ENCODE peak calls at places on chromosomes 3 and 15, in nine cellular contexts. M is adrenal gland; A is CD8-positive, alpha-beta memory T cell; E is right cardiac atrium; H is OCI-LY7; X is tibial nerve; V is H1; P is MM.1S; Z is A549. J is an unnamed sample. For H3K4me1, the result is how much of the 10 kb centered on the place peaks cover.

GRCh38 chr3:170603770-170604510 is 18.1 kb upstream of the SLC7A14 start:
- DNase-seq in M (no peak), A (no peak), E (no peak), H (no peak), X (no peak), V (no peak), P (no peak), Z (no peak), J (no peak)

GRCh38 chr3:132703733-132704132 is 18.5 kb downstream of the NPHP3 start:
- DNase-seq in M (no peak), A (no peak), E (no peak), H (no peak), X (no peak), V (no peak), P (no peak), Z (no peak), J (no peak)

GRCh38 chr3:114445233-114445632 is 151.4 kb downstream of the TIGIT start:
- DNase-seq in M (no peak), A (no peak), E (no peak), H (no peak), X (no peak), V (no peak), P (no peak), Z (no peak), J (no peak)

GRCh38 chr3:44206862-44207652 is 34.6 kb upstream of the TOPAZ1 start:
- DNase-seq in M (no peak), A (no peak), E (no peak), H (no peak), X (no peak), V (no peak), P (no peak), Z (no peak), J (no peak)

GRCh38 chr3:110811050-110811449 is 260.6 kb upstream of the NECTIN3 start:
- DNase-seq in M (no peak), A (no peak), E (no peak), H (no peak), X (no peak), V (no peak), P (no peak), Z (no peak), J (no peak)

GRCh38 chr3:46478341-46478740 is 13.6 kb upstream of the LTF start:
- DNase-seq in M (no peak), A (no peak), E (no peak), H (no peak), X (no peak), V (no peak), P (no peak), Z (no peak), J (peak)

GRCh38 chr3:143427626-143428025 is 308.1 kb downstream of the CHST2 start:
- DNase-seq in M (no peak), A (no peak), E (no peak), H (no peak), X (no peak), V (no peak), P (peak), Z (no peak), J (no peak)

GRCh38 chr15:48968066-48968465 is 4.3 kb upstream of the SHC4 start:
- DNase-seq in M (no peak), A (no peak), E (no peak), H (no peak), X (no peak), V (no peak), P (no peak), Z (no peak), J (no peak)

GRCh38 chr15:99073008-99073714 is 31.7 kb upstream of the SYNM start:
- DNase-seq in M (no peak), A (no peak), E (no peak), H (no peak), X (no peak), V (no peak), P (no peak), Z (no peak), J (no peak)

GRCh38 chr3:125331243-125331642 is 43.9 kb downstream of the ZNF148 start:
- DNase-seq in M (no peak), A (no peak), E (no peak), H (no peak), X (no peak), V (no peak), P (no peak), Z (no peak), J (no peak)

GRCh38 chr3:177574232-177574856 is 377.1 kb upstream of the TBL1XR1 start:
- DNase-seq in M (no peak), A (no peak), E (peak), H (no peak), X (no peak), V (no peak), P (no peak), Z (peak), J (no peak)

GRCh38 chr3:10008588-10009344 is 17.5 kb upstream of the FANCD2 start:
- DNase-seq in M (peak), A (peak), E (peak), H (peak), X (peak), V (no peak), P (peak), Z (peak), J (no peak)

GRCh38 chr3:14461748-14462324 is 59.4 kb downstream of the SLC6A6 start:
- DNase-seq in M (peak), A (peak), E (peak), H (peak), X (no peak), V (no peak), P (peak), Z (peak), J (no peak)

GRCh38 chr15:69422336-69422895 is 8.3 kb downstream of the KIF23 start:
- DNase-seq in M (no peak), A (no peak), E (no peak), H (no peak), X (no peak), V (no peak), P (no peak), Z (no peak), J (no peak)

GRCh38 chr15:64923546-64923945 is 11.8 kb downstream of the ANKDD1A start:
- DNase-seq in M (no peak), A (no peak), E (no peak), H (no peak), X (no peak), V (no peak), P (no peak), Z (no peak), J (no peak)

GRCh38 chr15:74398183-74398582 is 30.7 kb upstream of the CYP11A1 start:
- DNase-seq in M (no peak), A (no peak), E (no peak), H (no peak), X (no peak), V (no peak), P (no peak), Z (no peak), J (no peak)

GRCh38 chr3:15768421-15769255 is 29.1 kb downstream of the ANKRD28 start:
- DNase-seq in M (peak), A (no peak), E (no peak), H (no peak), X (no peak), V (no peak), P (no peak), Z (peak), J (no peak)

GRCh38 chr3:175746308-175746707 is 887.2 kb downstream of the NAALADL2 start:
- DNase-seq in M (no peak), A (no peak), E (no peak), H (no peak), X (no peak), V (no peak), P (no peak), Z (no peak), J (no peak)

GRCh38 chr15:75704618-75705017 is 8.0 kb downstream of the CSPG4 start:
- DNase-seq in M (no peak), A (no peak), E (no peak), H (no peak), X (no peak), V (no peak), P (no peak), Z (no peak), J (no peak)

GRCh38 chr3:63523100-63523499 is 129.4 kb upstream of the SNTN start:
- DNase-seq in M (no peak), A (no peak), E (no peak), H (no peak), X (no peak), V (no peak), P (no peak), Z (no peak), J (no peak)

GRCh38 chr15:72939855-72940631 is 112.2 kb upstream of the NEO1 start:
- DNase-seq in M (no peak), A (no peak), E (no peak), H (no peak), X (no peak), V (no peak), P (no peak), Z (no peak), J (no peak)

GRCh38 chr15:22979699-22980188 is 424 bp downstream of the CYFIP1 start:
- DNase-seq in M (no peak), A (no peak), E (peak), H (no peak), X (no peak), V (no peak), P (no peak), Z (peak), J (peak)

GRCh38 chr15:49645937-49646336 is 25.1 kb downstream of the DTWD1 start:
- DNase-seq in M (peak), A (no peak), E (no peak), H (no peak), X (no peak), V (no peak), P (no peak), Z (no peak), J (peak)

GRCh38 chr15:49423021-49423420 is at the start of gene FGF7:
- DNase-seq in M (no peak), A (no peak), E (no peak), H (peak), X (no peak), V (no peak), P (no peak), Z (no peak), J (no peak)

GRCh38 chr3:65855370-65856100 is 183.2 kb downstream of the MAGI1 start:
- DNase-seq in M (no peak), A (no peak), E (no peak), H (no peak), X (no peak), V (no peak), P (no peak), Z (no peak), J (no peak)

GRCh38 chr3:179474480-179474879 is 23.2 kb upstream of the GNB4 start:
- DNase-seq in M (no peak), A (no peak), E (no peak), H (peak), X (no peak), V (no peak), P (no peak), Z (no peak), J (no peak)

GRCh38 chr15:25339431-25339830 is 99.4 kb downstream of the UBE3A start:
- DNase-seq in M (no peak), A (no peak), E (no peak), H (no peak), X (no peak), V (no peak), P (no peak), Z (no peak), J (no peak)

GRCh38 chr3:114551770-114552526 is 258.1 kb downstream of the TIGIT start:
- DNase-seq in M (peak), A (no peak), E (no peak), H (no peak), X (no peak), V (no peak), P (no peak), Z (peak), J (peak)

GRCh38 chr15:66566963-66567531 is 1.2 kb upstream of the LCTL start:
- DNase-seq in M (peak), A (peak), E (peak), H (peak), X (no peak), V (peak), P (peak), Z (peak), J (no peak)

GRCh38 chr3:194072097-194072428 is 63.9 kb upstream of the HES1 start:
- DNase-seq in M (no peak), A (no peak), E (no peak), H (no peak), X (no peak), V (no peak), P (no peak), Z (no peak), J (no peak)

GRCh38 chr3:13013151-13013561 is 60.1 kb downstream of the IQSEC1 start:
- DNase-seq in M (no peak), A (no peak), E (peak), H (no peak), X (no peak), V (no peak), P (peak), Z (no peak), J (no peak)

GRCh38 chr15:89119489-89120478 is 31.5 kb downstream of the ABHD2 start:
- DNase-seq in M (no peak), A (no peak), E (no peak), H (no peak), X (no peak), V (no peak), P (no peak), Z (peak), J (peak)

GRCh38 chr3:186821429-186822367 is 15.4 kb upstream of the RFC4 start:
- DNase-seq in M (no peak), A (no peak), E (no peak), H (peak), X (no peak), V (no peak), P (peak), Z (no peak), J (no peak)

GRCh38 chr3:149373235-149374125 is 4.0 kb downstream of the TM4SF1 start:
- DNase-seq in M (no peak), A (no peak), E (no peak), H (no peak), X (no peak), V (no peak), P (no peak), Z (no peak), J (no peak)

GRCh38 chr3:149375824-149376196 is 1.6 kb downstream of the TM4SF1 start:
- DNase-seq in M (no peak), A (no peak), E (no peak), H (no peak), X (no peak), V (no peak), P (no peak), Z (no peak), J (no peak)

GRCh38 chr3:149376728-149377407 is 581 bp downstream of the TM4SF1 start:
- DNase-seq in M (no peak), A (no peak), E (no peak), H (no peak), X (no peak), V (no peak), P (no peak), Z (no peak), J (no peak)

GRCh38 chr3:149374391-149374790 is 3.1 kb downstream of the TM4SF1 start:
- DNase-seq in M (no peak), A (no peak), E (no peak), H (no peak), X (no peak), V (no peak), P (no peak), Z (no peak), J (no peak)

DNA sequence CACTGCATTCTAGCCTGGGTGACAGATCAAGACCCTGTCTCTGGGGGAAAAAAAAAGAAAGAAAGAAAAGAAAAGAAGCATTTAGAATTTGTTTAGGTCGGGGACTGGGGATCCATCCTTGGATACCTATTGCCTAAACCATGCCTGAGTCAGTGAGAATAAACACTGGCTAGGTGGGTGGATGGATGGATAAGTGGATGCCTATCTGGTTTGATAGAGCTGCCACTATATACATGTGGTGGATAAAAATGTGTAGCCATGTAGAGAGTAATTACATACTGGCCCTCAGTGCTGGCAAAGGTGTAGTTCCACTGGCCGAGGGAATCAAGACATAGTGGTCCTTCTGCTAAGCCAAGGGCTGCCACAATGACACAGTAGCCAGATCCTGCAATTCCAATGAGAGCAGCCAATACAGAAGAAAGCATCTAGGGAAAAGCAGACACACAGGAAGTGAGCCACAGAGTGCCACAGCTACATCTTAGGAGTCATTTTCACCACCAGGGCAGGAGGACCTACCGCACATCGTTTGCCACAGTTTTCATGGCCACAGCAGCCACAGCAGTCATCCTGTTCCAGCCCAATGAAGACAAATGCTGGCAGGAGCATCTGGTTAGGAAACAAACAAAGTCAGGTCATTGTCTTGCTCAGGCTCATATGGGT is 2.2 kb downstream of the TM4SF1 start:
- DNase-seq in M (no peak), A (no peak), E (no peak), H (no peak), X (no peak), V (no peak), P (no peak), Z (no peak), J (no peak)
- H3K4me1 ChIP-seq in M (under half), A (under half), E (under half), H (under half), X (under half), V (under half), P (under half), Z (half or more), J (half or more)

DNA sequence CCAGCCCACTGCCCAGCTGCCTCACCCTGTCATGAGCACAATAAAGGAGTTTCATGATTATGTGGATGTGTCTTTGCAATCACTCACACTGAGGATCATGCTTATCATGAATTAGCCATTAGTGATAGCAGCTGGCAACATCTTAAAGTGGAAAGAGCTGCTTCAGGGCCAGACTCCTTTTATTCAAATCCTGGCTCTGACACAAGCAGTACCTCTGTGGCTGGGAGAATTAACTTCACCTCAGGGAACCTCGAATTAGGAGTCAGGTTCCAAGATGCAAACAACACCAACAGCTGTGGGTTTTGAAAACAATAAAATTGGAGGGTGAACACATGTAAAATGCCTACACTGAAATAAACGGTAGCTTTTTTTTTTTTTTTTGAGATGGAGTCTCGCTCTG is 6.7 kb upstream of the SCAP start:
- DNase-seq in M (no peak), A (no peak), E (no peak), H (no peak), X (no peak), V (no peak), P (no peak), Z (no peak), J (no peak)
- H3K27ac ChIP-seq in M (peak), A (peak), E (no peak), H (peak), X (no peak), V (peak), P (no peak), Z (no peak), J (no peak)

GRCh38 chr15:52289629-52290081 is 5.9 kb downstream of the MYO5C start:
- DNase-seq in M (no peak), A (no peak), E (no peak), H (no peak), X (no peak), V (no peak), P (no peak), Z (no peak), J (no peak)

GRCh38 chr15:52292780-52293392 is 2.7 kb downstream of the MYO5C start:
- DNase-seq in M (no peak), A (no peak), E (no peak), H (peak), X (no peak), V (no peak), P (no peak), Z (no peak), J (no peak)

GRCh38 chr15:52290800-52291199 is 4.8 kb downstream of the MYO5C start:
- DNase-seq in M (no peak), A (no peak), E (no peak), H (no peak), X (no peak), V (no peak), P (no peak), Z (no peak), J (no peak)

GRCh38 chr15:52290329-52290728 is 5.3 kb downstream of the MYO5C start:
- DNase-seq in M (no peak), A (no peak), E (no peak), H (peak), X (no peak), V (no peak), P (peak), Z (no peak), J (no peak)

DNA sequence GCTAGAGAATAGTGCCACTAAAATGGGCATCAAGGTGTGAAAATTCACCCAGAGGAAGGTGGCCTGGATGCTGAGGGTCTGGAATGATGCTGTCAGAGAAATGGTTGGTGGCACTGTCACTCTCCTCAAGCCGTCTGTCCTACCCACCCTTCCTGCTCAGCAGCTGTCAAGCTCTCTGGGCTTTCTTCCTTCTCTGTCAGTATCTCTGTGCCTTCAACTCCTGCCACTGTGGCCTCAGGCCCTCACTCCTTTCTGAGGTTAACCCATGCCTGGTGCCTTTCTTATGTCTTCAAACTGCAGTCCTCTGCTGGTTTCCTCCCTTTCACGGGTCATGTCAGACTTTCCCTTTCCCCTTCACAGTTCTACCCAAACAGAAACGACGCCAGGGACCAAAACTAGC is 4.4 kb downstream of the MYO5C start:
- DNase-seq in M (no peak), A (no peak), E (no peak), H (no peak), X (no peak), V (no peak), P (peak), Z (no peak), J (no peak)
- H3K4me1 ChIP-seq in M (under half), A (under half), E (under half), H (under half), X (under half), V (under half), P (under half), Z (half or more), J (under half)

GRCh38 chr15:70754862-70755261 is 8.5 kb downstream of the UACA start:
- DNase-seq in M (no peak), A (no peak), E (no peak), H (no peak), X (no peak), V (no peak), P (no peak), Z (no peak), J (no peak)

GRCh38 chr15:70750203-70750869 is 13.0 kb downstream of the UACA start:
- DNase-seq in M (no peak), A (no peak), E (no peak), H (no peak), X (no peak), V (no peak), P (no peak), Z (no peak), J (no peak)

GRCh38 chr15:70753101-70753829 is 10.1 kb downstream of the UACA start:
- DNase-seq in M (no peak), A (no peak), E (no peak), H (no peak), X (no peak), V (no peak), P (no peak), Z (no peak), J (no peak)

GRCh38 chr15:70748281-70748747 is 15.0 kb downstream of the UACA start:
- DNase-seq in M (peak), A (no peak), E (peak), H (no peak), X (peak), V (no peak), P (no peak), Z (no peak), J (no peak)

GRCh38 chr15:70752142-70752754 is 11.1 kb downstream of the UACA start:
- DNase-seq in M (no peak), A (no peak), E (peak), H (no peak), X (peak), V (no peak), P (peak), Z (no peak), J (no peak)
- H3K27ac ChIP-seq in M (no peak), A (no peak), E (peak), H (no peak), X (peak), V (no peak), P (no peak), Z (no peak), J (no peak)

GRCh38 chr3:149576071-149576564 is 81.7 kb downstream of the WWTR1 start:
- DNase-seq in M (no peak), A (no peak), E (peak), H (no peak), X (no peak), V (no peak), P (no peak), Z (peak), J (peak)
- H3K4me1 ChIP-seq in M (under half), A (under half), E (under half), H (under half), X (under half), V (under half), P (under half), Z (half or more), J (half or more)

GRCh38 chr15:56794150-56794922 is 61.0 kb upstream of the ZNF280D start:
- DNase-seq in M (no peak), A (no peak), E (no peak), H (no peak), X (no peak), V (no peak), P (no peak), Z (no peak), J (no peak)
- H3K27ac ChIP-seq in M (no peak), A (no peak), E (no peak), H (no peak), X (no peak), V (no peak), P (no peak), Z (no peak), J (no peak)

J was measured in RWPE2.